ENCODE peak calls at places on chromosomes 16 and 17, in ten cellular contexts. R, O, T, A, L, Q, K, I, S and V are unnamed samples.

GRCh38 chr17:79034931-79035485 is 11.0 kb downstream of the C1QTNF1 start:
- DNase-seq in R (peak), L (no peak), S (peak), T (no peak), Q (no peak), A (no peak), O (no peak), I (no peak), K (no peak), V (no peak)

GRCh38 chr16:64952177-64952576 is 169.7 kb downstream of the CDH11 start:
- DNase-seq in R (no peak), S (no peak), Q (peak), L (no peak), K (peak), A (peak), O (no peak), I (no peak), T (no peak), V (peak)

GRCh38 chr17:39668141-39668924 is at the start of gene PNMT:
- DNase-seq in T (peak), S (no peak), A (peak), R (peak), O (peak), L (peak), K (peak), I (peak), Q (peak), V (no peak)

GRCh38 chr16:46947900-46948547 is 25.4 kb downstream of the DNAJA2 start:
- DNase-seq in I (no peak), S (no peak), O (no peak), Q (peak), T (no peak), K (peak), R (no peak), A (peak), L (peak), V (no peak)

GRCh38 chr16:88626646-88627045 is 11.7 kb upstream of the IL17C start:
- DNase-seq in Q (no peak), K (no peak), I (no peak), L (no peak), O (no peak), R (no peak), T (no peak), S (no peak), A (no peak), V (no peak)

GRCh38 chr17:56902350-56902749 is 11.5 kb downstream of the TRIM25 start:
- DNase-seq in A (peak), R (no peak), K (peak), S (no peak), O (no peak), T (no peak), I (no peak), Q (peak), L (no peak), V (no peak)

GRCh38 chr17:51814521-51814920 is 344.0 kb downstream of the CA10 start:
- DNase-seq in K (no peak), O (peak), R (no peak), A (peak), Q (no peak), T (no peak), I (no peak), L (no peak), S (no peak), V (no peak)

GRCh38 chr17:12789075-12789975 is at the start of gene ARHGAP44:
- DNase-seq in L (peak), S (peak), T (peak), Q (peak), I (peak), A (peak), K (peak), R (peak), O (peak), V (no peak)

GRCh38 chr16:4524571-4524970 is 14.0 kb downstream of the CDIP1 start:
- DNase-seq in K (no peak), S (no peak), T (no peak), O (no peak), L (no peak), Q (no peak), R (no peak), A (no peak), I (no peak), V (no peak)

GRCh38 chr16:69931631-69932030 is 19.5 kb upstream of the CLEC18A start:
- DNase-seq in Q (no peak), K (no peak), R (no peak), L (no peak), A (no peak), O (no peak), T (no peak), S (no peak), I (no peak), V (no peak)

GRCh38 chr16:89581045-89581695 is 5.6 kb downstream of the CPNE7 start:
- DNase-seq in O (no peak), S (no peak), K (peak), T (no peak), L (no peak), Q (peak), R (no peak), I (no peak), A (peak), V (peak)

GRCh38 chr17:31427684-31428083 is 36.2 kb downstream of the RAB11FIP4 start:
- DNase-seq in T (no peak), A (no peak), Q (no peak), L (no peak), K (no peak), O (no peak), I (no peak), S (no peak), R (no peak), V (no peak)

GRCh38 chr17:60941028-60941427 is 263.4 kb downstream of the BCAS3 start:
- DNase-seq in Q (peak), I (peak), T (peak), S (no peak), K (peak), A (peak), R (peak), O (peak), L (no peak), V (peak)

GRCh38 chr17:42833771-42834422 is 700 bp downstream of the PSME3 start:
- DNase-seq in K (no peak), L (no peak), R (no peak), O (no peak), T (no peak), A (no peak), S (no peak), Q (peak), I (no peak), V (no peak)

GRCh38 chr16:57624044-57624688 is 4.3 kb upstream of the ADGRG1 start:
- DNase-seq in A (peak), I (no peak), O (no peak), R (peak), K (peak), S (no peak), Q (peak), T (no peak), L (no peak), V (no peak)

GRCh38 chr16:23131841-23132576 is 17.2 kb downstream of the USP31 start:
- DNase-seq in A (no peak), S (no peak), T (no peak), Q (peak), R (no peak), L (no peak), O (no peak), I (no peak), K (no peak), V (no peak)

GRCh38 chr16:23174622-23175021 is 7.9 kb upstream of the SCNN1G start:
- DNase-seq in L (no peak), Q (peak), I (no peak), R (no peak), O (no peak), K (peak), T (no peak), S (no peak), A (peak), V (no peak)

GRCh38 chr17:5933430-5933829 is 136.7 kb upstream of the WSCD1 start:
- DNase-seq in S (no peak), Q (no peak), O (no peak), R (no peak), I (no peak), A (no peak), T (no peak), L (no peak), K (no peak), V (no peak)

GRCh38 chr16:64754279-64754678 is 367.6 kb downstream of the CDH11 start:
- DNase-seq in L (no peak), S (no peak), I (no peak), O (no peak), R (no peak), A (no peak), Q (peak), K (no peak), T (no peak), V (no peak)

GRCh38 chr17:69466905-69467630 is 52.6 kb downstream of the MAP2K6 start:
- DNase-seq in L (no peak), A (peak), I (no peak), T (no peak), S (no peak), O (no peak), R (no peak), K (peak), Q (peak), V (no peak)

GRCh38 chr16:25126820-25127232 is 15.3 kb downstream of the LCMT1 start:
- DNase-seq in S (no peak), R (no peak), O (peak), T (no peak), I (peak), L (no peak), A (peak), K (peak), Q (peak), V (peak)

GRCh38 chr16:19115148-19116021 is 1.6 kb downstream of the ITPRIPL2 start:
- DNase-seq in S (no peak), O (no peak), T (peak), I (no peak), L (no peak), K (no peak), A (no peak), Q (no peak), R (no peak), V (no peak)

GRCh38 chr17:16942141-16943031 is 29.5 kb downstream of the TNFRSF13B start:
- DNase-seq in L (no peak), T (no peak), R (peak), A (peak), K (peak), Q (peak), I (no peak), O (no peak), S (peak), V (no peak)

GRCh38 chr16:65546353-65546791 is 424.5 kb upstream of the CDH11 start:
- DNase-seq in Q (peak), L (no peak), O (no peak), K (no peak), S (no peak), R (no peak), T (no peak), A (no peak), I (no peak), V (peak)

GRCh38 chr16:70804153-70804728 is 3.3 kb upstream of the VAC14 start:
- DNase-seq in I (no peak), Q (peak), R (no peak), S (no peak), K (peak), A (peak), T (no peak), L (no peak), O (no peak), V (peak)

GRCh38 chr17:75739801-75740200 is 18.5 kb downstream of the ITGB4 start:
- DNase-seq in I (no peak), Q (no peak), R (no peak), O (no peak), S (no peak), K (no peak), L (no peak), A (no peak), T (no peak), V (no peak)

GRCh38 chr17:38815576-38816193 is 9.4 kb downstream of the CWC25 start:
- DNase-seq in L (peak), T (no peak), I (no peak), R (no peak), S (no peak), O (no peak), A (peak), K (peak), Q (peak), V (peak)

GRCh38 chr16:80006175-80006895 is 405.8 kb upstream of the MAF start:
- DNase-seq in S (no peak), I (no peak), Q (peak), O (peak), T (peak), A (peak), K (peak), L (peak), R (no peak), V (no peak)

GRCh38 chr17:51120357-51120738 is 320 bp downstream of the SPAG9 start:
- DNase-seq in A (peak), K (peak), S (peak), O (peak), L (peak), Q (no peak), T (no peak), I (no peak), R (no peak), V (no peak)

DNA sequence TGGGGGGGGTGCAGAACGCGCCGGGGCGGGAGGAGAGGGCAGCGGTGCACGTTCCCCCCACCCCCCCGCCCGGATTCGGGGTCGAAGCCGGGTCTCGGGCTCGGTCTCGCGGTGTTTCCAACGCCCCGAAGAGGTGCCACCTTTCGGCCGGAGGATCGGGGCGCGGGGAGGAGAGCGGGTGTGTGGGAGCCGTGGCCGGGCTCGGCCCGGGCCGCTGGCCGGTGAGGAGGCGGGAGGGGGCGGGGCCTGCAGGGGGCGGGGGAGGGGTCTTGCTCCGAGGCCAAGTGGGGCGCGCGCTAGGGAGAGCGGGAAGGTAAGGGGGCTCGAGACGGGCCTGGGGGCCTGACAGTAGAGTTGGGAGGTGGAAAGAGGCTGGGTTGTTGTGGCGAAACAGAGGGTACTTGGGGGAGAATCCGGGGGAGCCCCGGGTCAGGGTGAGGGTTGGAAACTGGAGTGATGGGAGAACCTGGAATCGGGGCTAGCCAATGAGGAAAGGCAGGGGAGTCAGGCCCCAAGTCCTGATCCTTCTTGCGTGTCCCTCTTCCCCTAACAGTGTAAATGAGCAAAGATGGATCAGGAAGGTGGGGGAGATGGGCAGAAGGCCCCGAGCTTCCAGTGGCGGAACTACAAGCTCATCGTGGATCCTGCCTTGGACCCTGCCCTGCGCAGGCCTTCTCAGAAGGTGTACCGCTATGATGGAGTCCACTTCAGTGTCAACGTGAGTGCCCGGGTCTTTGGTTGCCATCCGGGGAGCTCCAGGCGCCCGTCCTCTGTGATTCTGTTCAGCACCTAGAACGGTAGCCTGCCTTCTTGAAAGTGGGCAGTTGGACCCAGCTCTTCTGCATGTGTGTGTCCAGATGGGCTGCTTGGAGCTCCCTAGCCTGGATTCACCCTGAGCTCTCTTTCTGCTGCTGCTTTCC is 870 bp downstream of the SETD1A start:
- DNase-seq in L (peak), T (peak), A (peak), Q (peak), K (no peak), S (no peak), R (peak), O (peak), I (no peak), V (no peak)
- H3K4me3 ChIP-seq in L (peak), T (peak), A (peak), Q (peak), K (peak), S (peak), R (peak), O (peak), I (peak), V (peak)

DNA sequence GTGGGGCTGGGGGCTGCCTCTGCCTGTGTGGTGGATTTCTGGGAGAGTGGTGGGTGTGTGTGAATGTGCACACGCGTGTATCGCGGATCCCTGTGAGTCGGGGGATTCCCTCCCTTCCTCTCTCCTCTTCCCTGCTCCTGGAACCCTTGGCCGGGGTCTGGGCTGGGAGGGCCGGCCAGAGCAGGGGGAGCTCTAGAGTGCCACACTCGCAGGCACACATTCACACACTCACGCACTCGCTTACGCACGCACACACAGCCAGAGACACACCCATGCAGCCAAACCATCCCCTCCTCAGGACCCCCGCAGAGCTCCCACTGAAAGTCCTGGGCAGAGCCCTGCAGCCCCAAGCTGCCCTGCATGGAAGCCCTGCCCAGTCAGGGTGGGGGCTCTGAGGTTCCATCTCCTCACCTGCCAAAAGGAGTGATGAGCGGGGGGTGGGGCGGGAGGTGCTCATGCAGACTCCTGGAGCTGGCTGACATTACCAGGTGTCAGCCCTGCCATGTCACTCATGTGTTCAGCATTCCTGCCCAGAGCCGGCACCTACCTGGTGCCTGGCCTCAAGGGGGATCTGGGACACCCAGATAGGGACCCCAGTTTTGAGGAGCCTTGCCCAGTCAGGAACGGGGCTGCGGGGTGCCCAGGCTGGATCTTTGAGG is 1.9 kb downstream of the NECAB2 start:
- DNase-seq in S (no peak), K (no peak), L (no peak), R (peak), Q (no peak), O (no peak), T (peak), A (no peak), I (no peak), V (no peak)
- H3K4me3 ChIP-seq in S (no peak), K (no peak), L (no peak), R (no peak), Q (no peak), O (no peak), T (no peak), A (no peak), I (no peak), V (no peak)

GRCh38 chr17:48588074-48588415 is 2.0 kb downstream of the HOXB3 start:
- DNase-seq in R (no peak), A (no peak), K (no peak), I (no peak), O (no peak), T (no peak), Q (no peak), S (no peak), L (no peak), V (no peak)

GRCh38 chr17:48589831-48590602 is at the start of gene HOXB3:
- DNase-seq in O (no peak), R (no peak), T (no peak), I (no peak), K (no peak), L (no peak), S (no peak), A (no peak), Q (no peak), V (no peak)

GRCh38 chr17:48587276-48588073 is 2.6 kb downstream of the HOXB3 start:
- DNase-seq in R (no peak), S (no peak), O (no peak), L (no peak), Q (no peak), I (no peak), K (no peak), A (no peak), T (no peak), V (no peak)

GRCh38 chr17:48589060-48589830 is 796 bp downstream of the HOXB3 start:
- DNase-seq in O (no peak), Q (no peak), S (no peak), T (no peak), R (no peak), K (no peak), A (no peak), I (no peak), L (no peak), V (no peak)

GRCh38 chr17:48588519-48588918 is 1.5 kb downstream of the HOXB3 start:
- DNase-seq in A (no peak), L (no peak), S (no peak), R (no peak), T (no peak), K (no peak), O (no peak), I (no peak), Q (peak), V (no peak)
- H3K4me3 ChIP-seq in A (no peak), L (no peak), S (peak), R (no peak), T (no peak), K (no peak), O (peak), I (no peak), Q (no peak), V (no peak)

DNA sequence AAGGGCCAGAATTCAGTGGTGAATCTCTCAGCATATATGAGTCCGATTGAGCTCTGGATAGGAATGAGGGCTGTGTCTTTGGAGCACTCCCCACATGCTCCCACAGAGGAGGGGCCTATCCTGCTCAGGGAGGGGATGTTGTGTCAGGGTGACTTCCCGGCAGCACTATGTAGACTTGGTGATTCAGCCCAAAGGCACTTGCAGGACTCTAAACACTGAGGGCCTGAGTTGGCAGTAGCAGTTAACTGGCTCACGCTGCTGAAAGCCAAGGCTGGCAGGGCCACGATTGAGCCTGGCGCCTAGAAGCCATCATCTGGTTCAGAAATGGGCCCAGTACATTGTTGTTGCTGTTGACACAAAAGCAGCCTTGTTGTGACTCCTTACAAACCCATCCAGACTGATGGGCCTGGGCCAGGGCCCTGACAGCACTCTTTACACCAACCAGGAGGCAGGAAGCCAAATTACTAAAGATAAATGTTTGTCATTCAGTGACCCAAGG is 31.9 kb downstream of the NMT1 start:
- DNase-seq in I (peak), K (peak), R (peak), T (peak), A (peak), Q (peak), L (no peak), S (peak), O (peak), V (peak)
- H3K4me3 ChIP-seq in I (no peak), K (no peak), R (no peak), T (peak), A (no peak), Q (peak), L (no peak), S (no peak), O (no peak), V (no peak)

GRCh38 chr17:40820228-40820838 is 2.1 kb downstream of the KRT10 start:
- DNase-seq in I (no peak), A (no peak), L (no peak), R (no peak), T (no peak), Q (peak), O (no peak), S (no peak), K (no peak), V (no peak)
- H3K4me3 ChIP-seq in I (no peak), A (peak), L (peak), R (no peak), T (peak), Q (peak), O (no peak), S (no peak), K (no peak), V (no peak)

GRCh38 chr17:80113033-80113484 is 11.7 kb downstream of the GAA start:
- DNase-seq in T (no peak), L (peak), I (no peak), A (no peak), K (no peak), Q (no peak), S (no peak), R (no peak), O (no peak), V (no peak)
- H3K4me3 ChIP-seq in T (no peak), L (no peak), I (no peak), A (no peak), K (no peak), Q (no peak), S (no peak), R (no peak), O (no peak), V (no peak)

GRCh38 chr17:28902819-28903545 is at the start of gene DHRS13:
- DNase-seq in I (peak), T (peak), S (peak), Q (peak), O (peak), A (peak), L (peak), R (peak), K (peak), V (no peak)
- H3K4me3 ChIP-seq in I (peak), T (peak), S (peak), Q (peak), O (peak), A (peak), L (peak), R (peak), K (peak), V (peak)